ENCODE peak calls at places on chromosomes 11 and 22, in ten cellular contexts. X, I, D, P, S, G, N, R, J and Q are unnamed samples.

GRCh38 chr22:32245042-32245441 is 10.1 kb downstream of the SLC5A4 start:
- DNase-seq in G (no peak), R (no peak), I (no peak), X (no peak), J (no peak), D (no peak), S (no peak), P (no peak), N (no peak), Q (no peak)

GRCh38 chr11:35083181-35084061 is 55.5 kb upstream of the CD44 start:
- DNase-seq in X (peak), J (peak), N (peak), S (peak), D (peak), G (peak), I (peak), P (peak), R (peak), Q (peak)

GRCh38 chr11:111938687-111939160 is 1.6 kb downstream of the DIXDC1 start:
- DNase-seq in X (peak), I (no peak), J (no peak), D (peak), P (peak), R (peak), G (peak), S (peak), N (peak), Q (no peak)

GRCh38 chr22:30426395-30427353 is 1.1 kb downstream of the MTFP1 start:
- DNase-seq in S (peak), N (peak), X (peak), G (peak), D (peak), R (peak), I (peak), P (peak), J (peak), Q (no peak)

GRCh38 chr11:74370122-74370521 is 28.1 kb downstream of the PGM2L1 start:
- DNase-seq in D (no peak), I (no peak), X (no peak), R (no peak), G (no peak), S (no peak), P (no peak), J (no peak), N (no peak), Q (no peak)

GRCh38 chr11:131025020-131025419 is 108.7 kb upstream of the SNX19 start:
- DNase-seq in D (peak), S (peak), X (no peak), I (no peak), J (no peak), P (peak), G (peak), R (peak), N (peak), Q (peak)

GRCh38 chr11:70751142-70751734 is 352.9 kb downstream of the CTTN start:
- DNase-seq in P (no peak), J (no peak), D (no peak), G (no peak), X (no peak), R (peak), S (no peak), I (no peak), N (no peak), Q (no peak)

GRCh38 chr11:20707876-20708275 is 38.5 kb downstream of the NELL1 start:
- DNase-seq in X (no peak), I (no peak), G (no peak), S (no peak), N (no peak), D (peak), R (no peak), J (no peak), P (no peak), Q (no peak)

GRCh38 chr11:46948378-46949131 is 12.0 kb downstream of the CSTPP1 start:
- DNase-seq in S (peak), G (no peak), R (peak), X (peak), P (no peak), I (no peak), N (peak), D (no peak), J (no peak), Q (peak)

DNA sequence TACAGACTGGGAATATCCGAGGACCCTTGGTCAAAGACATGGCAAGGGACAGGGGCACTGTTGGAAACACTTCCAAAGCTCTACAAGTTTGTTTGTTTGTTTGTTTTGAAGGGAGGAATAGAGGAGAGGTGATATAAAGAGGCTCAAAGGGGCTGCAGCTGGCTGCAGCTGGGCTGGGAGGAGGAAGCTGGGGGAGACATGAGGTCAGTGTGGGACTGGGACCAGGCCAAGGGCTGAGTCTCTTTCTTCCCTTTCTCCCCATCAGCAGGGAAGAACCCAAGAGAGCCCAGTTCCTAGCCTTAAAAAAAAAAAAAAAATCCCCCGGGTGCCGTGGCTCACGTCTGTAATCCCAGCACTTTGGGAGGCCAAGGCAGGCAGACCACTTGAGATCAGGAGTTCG is 5.0 kb downstream of the RHOG start:
- DNase-seq in X (peak), P (no peak), J (peak), G (no peak), S (no peak), R (no peak), D (no peak), I (no peak), N (no peak), Q (no peak)
- H3K4me3 ChIP-seq in X (peak), P (no peak), J (peak), G (no peak), S (no peak), R (no peak), D (no peak), I (no peak), N (no peak), Q (no peak)

DNA sequence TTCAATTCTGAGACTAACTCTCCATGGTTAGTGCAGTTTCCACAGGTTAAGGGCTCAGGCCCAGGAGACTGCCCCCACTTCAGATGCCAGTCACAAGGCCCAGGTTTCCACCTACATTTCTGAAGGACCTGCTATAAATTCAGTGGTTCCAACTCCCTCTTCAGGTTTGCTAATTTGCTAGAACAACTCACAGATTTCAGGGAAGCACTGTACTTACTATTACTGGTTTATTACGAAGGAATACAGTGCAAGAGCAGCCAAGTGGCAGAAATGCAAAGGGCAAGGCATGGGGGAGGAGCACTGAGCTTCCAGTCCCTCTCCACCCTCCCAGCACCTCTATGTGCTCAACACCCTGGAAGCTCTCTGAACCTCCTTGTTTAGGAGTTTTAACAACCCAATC is 39.3 kb upstream of the SPON1 start:
- DNase-seq in J (no peak), G (peak), X (peak), R (no peak), N (no peak), I (no peak), P (no peak), S (no peak), D (no peak), Q (no peak)
- H3K4me3 ChIP-seq in J (no peak), G (no peak), X (no peak), R (no peak), N (no peak), I (no peak), P (no peak), S (no peak), D (no peak), Q (no peak)

GRCh38 chr11:58922475-58922874 is 16.8 kb upstream of the GLYATL1 start:
- DNase-seq in G (no peak), X (no peak), S (peak), I (no peak), D (no peak), R (no peak), J (no peak), P (no peak), N (no peak), Q (no peak)
- H3K4me3 ChIP-seq in G (no peak), X (no peak), S (no peak), I (no peak), D (no peak), R (no peak), J (no peak), P (no peak), N (no peak), Q (no peak)

GRCh38 chr22:33842421-33843094 is 77.7 kb downstream of the LARGE1 start:
- DNase-seq in J (no peak), I (no peak), N (no peak), X (no peak), R (no peak), D (no peak), S (no peak), G (no peak), P (no peak), Q (no peak)
- H3K4me3 ChIP-seq in J (no peak), I (no peak), N (no peak), X (no peak), R (no peak), D (no peak), S (no peak), G (no peak), P (no peak), Q (no peak)

DNA sequence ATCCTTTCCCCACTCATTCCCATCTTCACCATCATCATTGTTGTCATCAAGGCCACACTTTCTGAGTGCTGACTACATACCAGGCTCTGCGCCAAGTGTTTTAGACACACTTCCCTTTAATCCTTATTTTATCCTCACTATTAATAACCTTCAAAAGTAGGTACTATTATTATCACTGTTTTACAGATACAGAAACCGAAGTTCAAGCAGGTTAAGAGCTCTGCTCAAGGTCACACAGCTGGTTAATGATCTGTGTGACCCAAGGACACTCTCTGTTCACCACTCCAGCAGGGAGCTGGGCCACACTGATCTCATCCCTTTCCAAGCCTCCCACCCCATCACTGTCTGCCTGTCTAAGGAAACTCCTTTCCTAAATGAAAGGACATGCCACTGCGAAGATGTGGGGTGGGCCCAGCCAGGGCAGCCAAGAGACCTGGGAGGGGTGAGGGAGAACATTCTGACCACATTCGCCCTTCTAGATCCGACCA is 17.2 kb upstream of the TSKU start:
- DNase-seq in I (no peak), S (no peak), J (peak), X (no peak), P (no peak), G (no peak), N (no peak), R (no peak), D (no peak), Q (no peak)
- H3K4me3 ChIP-seq in I (no peak), S (no peak), J (no peak), X (no peak), P (no peak), G (no peak), N (no peak), R (no peak), D (no peak), Q (no peak)

GRCh38 chr11:75872887-75873416 is 57.9 kb downstream of the UVRAG start:
- DNase-seq in X (peak), N (no peak), I (no peak), P (no peak), G (no peak), R (no peak), D (no peak), J (no peak), S (no peak), Q (no peak)

GRCh38 chr11:75873417-75874148 is 58.6 kb downstream of the UVRAG start:
- DNase-seq in X (peak), S (no peak), G (no peak), I (no peak), D (peak), P (peak), N (no peak), R (no peak), J (no peak), Q (no peak)

GRCh38 chr11:75867778-75868374 is 52.9 kb downstream of the UVRAG start:
- DNase-seq in I (no peak), P (peak), R (peak), S (peak), J (no peak), G (peak), D (peak), X (peak), N (peak), Q (peak)

GRCh38 chr11:75868990-75869389 is 54.0 kb downstream of the UVRAG start:
- DNase-seq in G (no peak), I (no peak), J (no peak), S (peak), P (no peak), N (no peak), X (peak), D (no peak), R (no peak), Q (no peak)

GRCh38 chr11:75869661-75870455 is 54.8 kb downstream of the UVRAG start:
- DNase-seq in I (no peak), G (no peak), N (no peak), R (no peak), S (no peak), X (no peak), D (no peak), P (no peak), J (no peak), Q (no peak)
- H3K4me3 ChIP-seq in I (no peak), G (no peak), N (no peak), R (no peak), S (no peak), X (no peak), D (no peak), P (no peak), J (no peak), Q (no peak)

DNA sequence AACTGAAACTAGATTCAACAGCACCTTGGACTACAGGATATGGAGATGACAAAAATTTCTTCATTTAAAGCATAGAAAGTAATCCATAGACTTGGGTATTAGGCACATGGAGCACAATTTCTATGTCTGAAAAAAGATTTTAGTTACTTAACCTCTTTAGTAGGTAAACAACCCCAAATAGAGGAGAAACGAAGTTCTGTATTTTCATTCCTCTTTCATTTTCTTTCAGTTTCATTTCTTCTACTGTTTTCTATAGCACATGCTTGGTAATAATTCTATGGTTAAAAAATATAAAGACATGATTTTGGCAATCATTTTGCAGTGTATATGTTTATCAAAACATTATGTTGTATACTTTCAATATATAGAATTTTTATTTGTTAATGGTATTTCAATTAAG is 99.5 kb downstream of the CASP12 start:
- DNase-seq in I (no peak), D (no peak), R (peak), G (no peak), S (no peak), N (no peak), J (no peak), X (no peak), P (no peak), Q (no peak)
- H3K4me3 ChIP-seq in I (no peak), D (no peak), R (no peak), G (no peak), S (no peak), N (no peak), J (peak), X (no peak), P (no peak), Q (no peak)

DNA sequence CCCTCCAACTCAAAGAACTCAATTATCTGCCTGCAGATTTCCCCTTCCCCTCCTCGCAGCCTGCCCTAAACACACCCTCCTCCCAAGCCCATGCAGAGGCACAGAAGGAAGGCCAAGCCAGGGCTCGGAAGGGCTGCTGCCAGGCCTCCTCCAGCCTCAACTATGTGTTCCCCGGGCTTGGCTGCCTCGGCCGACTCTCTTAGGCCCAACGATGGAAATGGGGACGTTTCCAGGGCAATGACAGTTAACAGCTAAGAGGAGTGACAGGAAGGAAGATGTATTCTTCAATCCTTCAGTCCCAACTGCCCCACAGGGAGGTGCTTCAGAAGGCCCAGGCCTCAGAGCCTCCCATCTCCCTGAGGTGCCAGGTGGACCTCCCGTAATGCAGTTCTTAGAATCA is 104.0 kb upstream of the AKIP1 start:
- DNase-seq in D (no peak), X (no peak), P (no peak), R (no peak), J (no peak), G (no peak), S (no peak), I (no peak), N (no peak), Q (no peak)
- H3K4me3 ChIP-seq in D (no peak), X (no peak), P (no peak), R (no peak), J (no peak), G (no peak), S (no peak), I (no peak), N (peak), Q (no peak)